ENCODE peak calls at places on chromosomes 5 and 9, in ten cellular contexts. One of them, this sample, is unnamed.

GRCh38 chr9:69971643-69972449 is 71.8 kb upstream of the MAMDC2 start:
- DNase-seq in left cardiac atrium: peak; percentile 82
- DNase-seq in occipital lobe: peak; percentile 36
- DNase-seq in HFFc6: peak; percentile 61
- DNase-seq in cardiac muscle cell: peak; percentile 62
- DNase-seq in adrenal gland: peak; percentile 62
- DNase-seq in glomerular endothelial cell: peak; percentile 31
- DNase-seq in IMR-90: peak; percentile 68
- DNase-seq in fibroblast of the aortic adventitia: peak; percentile 71
- DNase-seq in iPS-NIHi11: peak; percentile 80
- DNase-seq in this sample: peak; percentile 84

GRCh38 chr5:112737472-112738179 is at the start of gene APC:
- DNase-seq in adrenal gland: peak; percentile 96
- DNase-seq in HFFc6: peak; percentile 92
- DNase-seq in IMR-90: peak; percentile 87
- DNase-seq in cardiac muscle cell: peak; percentile 90
- DNase-seq in glomerular endothelial cell: no peak
- DNase-seq in left cardiac atrium: peak; percentile 97
- DNase-seq in occipital lobe: peak; percentile 97
- DNase-seq in iPS-NIHi11: peak; percentile 92
- DNase-seq in fibroblast of the aortic adventitia: peak; percentile 86
- DNase-seq in this sample: peak; percentile 98

GRCh38 chr5:77638763-77639451 is 394 bp upstream of the OTP start:
- DNase-seq in left cardiac atrium: no peak
- DNase-seq in occipital lobe: no peak
- DNase-seq in glomerular endothelial cell: no peak
- DNase-seq in cardiac muscle cell: peak; percentile 70
- DNase-seq in IMR-90: no peak
- DNase-seq in fibroblast of the aortic adventitia: no peak
- DNase-seq in iPS-NIHi11: peak; percentile 80
- DNase-seq in HFFc6: no peak
- DNase-seq in adrenal gland: no peak
- DNase-seq in this sample: no peak

GRCh38 chr5:141493500-141494422 is 4.9 kb downstream of the PCDHGC5 start:
- DNase-seq in IMR-90: peak; percentile 65
- DNase-seq in left cardiac atrium: peak; percentile 44
- DNase-seq in cardiac muscle cell: no peak
- DNase-seq in iPS-NIHi11: no peak
- DNase-seq in occipital lobe: no peak
- DNase-seq in glomerular endothelial cell: no peak
- DNase-seq in fibroblast of the aortic adventitia: peak; percentile 56
- DNase-seq in adrenal gland: no peak
- DNase-seq in HFFc6: peak; percentile 59
- DNase-seq in this sample: no peak

GRCh38 chr9:102867488-102867887 is 127.6 kb upstream of the CYLC2 start:
- DNase-seq in IMR-90: no peak
- DNase-seq in HFFc6: no peak
- DNase-seq in cardiac muscle cell: peak; percentile 25
- DNase-seq in glomerular endothelial cell: peak; percentile 34
- DNase-seq in adrenal gland: no peak
- DNase-seq in iPS-NIHi11: no peak
- DNase-seq in left cardiac atrium: peak; percentile 18
- DNase-seq in fibroblast of the aortic adventitia: no peak
- DNase-seq in occipital lobe: no peak
- DNase-seq in this sample: no peak

GRCh38 chr9:137314561-137315560 is 12.8 kb upstream of the NRARP start:
- DNase-seq in cardiac muscle cell: no peak
- DNase-seq in HFFc6: no peak
- DNase-seq in glomerular endothelial cell: no peak
- DNase-seq in fibroblast of the aortic adventitia: no peak
- DNase-seq in iPS-NIHi11: peak; percentile 56
- DNase-seq in occipital lobe: no peak
- DNase-seq in IMR-90: no peak
- DNase-seq in left cardiac atrium: peak; percentile 28
- DNase-seq in adrenal gland: no peak
- DNase-seq in this sample: no peak

GRCh38 chr9:81191222-81191621 is 498.1 kb downstream of the TLE1 start:
- DNase-seq in HFFc6: no peak
- DNase-seq in glomerular endothelial cell: no peak
- DNase-seq in iPS-NIHi11: no peak
- DNase-seq in cardiac muscle cell: no peak
- DNase-seq in occipital lobe: no peak
- DNase-seq in left cardiac atrium: no peak
- DNase-seq in IMR-90: peak; percentile 13
- DNase-seq in adrenal gland: no peak
- DNase-seq in fibroblast of the aortic adventitia: no peak
- DNase-seq in this sample: no peak

GRCh38 chr5:34007116-34007674 is 655 bp downstream of the AMACR start:
- DNase-seq in iPS-NIHi11: peak; percentile 20
- DNase-seq in glomerular endothelial cell: no peak
- DNase-seq in occipital lobe: no peak
- DNase-seq in fibroblast of the aortic adventitia: peak; percentile 22
- DNase-seq in left cardiac atrium: no peak
- DNase-seq in HFFc6: no peak
- DNase-seq in cardiac muscle cell: peak; percentile 20
- DNase-seq in adrenal gland: peak; percentile 33
- DNase-seq in IMR-90: no peak
- DNase-seq in this sample: no peak

GRCh38 chr5:5523066-5523505 is 100.6 kb downstream of the ICE1 start:
- DNase-seq in IMR-90: peak; percentile 35
- DNase-seq in iPS-NIHi11: no peak
- DNase-seq in HFFc6: no peak
- DNase-seq in glomerular endothelial cell: no peak
- DNase-seq in occipital lobe: no peak
- DNase-seq in fibroblast of the aortic adventitia: peak; percentile 27
- DNase-seq in left cardiac atrium: no peak
- DNase-seq in adrenal gland: no peak
- DNase-seq in cardiac muscle cell: no peak
- DNase-seq in this sample: no peak

GRCh38 chr9:818958-819357 is 22.5 kb upstream of the DMRT1 start:
- DNase-seq in adrenal gland: no peak
- DNase-seq in iPS-NIHi11: no peak
- DNase-seq in cardiac muscle cell: no peak
- DNase-seq in fibroblast of the aortic adventitia: no peak
- DNase-seq in occipital lobe: no peak
- DNase-seq in left cardiac atrium: no peak
- DNase-seq in HFFc6: no peak
- DNase-seq in IMR-90: no peak
- DNase-seq in glomerular endothelial cell: no peak
- DNase-seq in this sample: no peak

GRCh38 chr5:90606539-90606938 is 47.9 kb downstream of the ADGRV1 start:
- DNase-seq in IMR-90: no peak
- DNase-seq in left cardiac atrium: no peak
- DNase-seq in fibroblast of the aortic adventitia: no peak
- DNase-seq in glomerular endothelial cell: no peak
- DNase-seq in iPS-NIHi11: no peak
- DNase-seq in HFFc6: no peak
- DNase-seq in occipital lobe: no peak
- DNase-seq in adrenal gland: no peak
- DNase-seq in cardiac muscle cell: peak; percentile 28
- DNase-seq in this sample: no peak

GRCh38 chr5:169979871-169980270 is 424 bp downstream of the INSYN2B start:
- DNase-seq in glomerular endothelial cell: no peak
- DNase-seq in cardiac muscle cell: no peak
- DNase-seq in iPS-NIHi11: no peak
- DNase-seq in adrenal gland: no peak
- DNase-seq in occipital lobe: no peak
- DNase-seq in IMR-90: peak; percentile 28
- DNase-seq in fibroblast of the aortic adventitia: peak; percentile 40
- DNase-seq in HFFc6: no peak
- DNase-seq in left cardiac atrium: no peak
- DNase-seq in this sample: no peak

GRCh38 chr9:1759901-1760300 is 255.2 kb upstream of the SMARCA2 start:
- DNase-seq in IMR-90: no peak
- DNase-seq in iPS-NIHi11: peak; percentile 22
- DNase-seq in occipital lobe: no peak
- DNase-seq in adrenal gland: no peak
- DNase-seq in fibroblast of the aortic adventitia: no peak
- DNase-seq in left cardiac atrium: no peak
- DNase-seq in glomerular endothelial cell: no peak
- DNase-seq in cardiac muscle cell: no peak
- DNase-seq in HFFc6: no peak
- DNase-seq in this sample: no peak

GRCh38 chr9:116288658-116289057 is 135.1 kb downstream of the PAPPA start:
- DNase-seq in fibroblast of the aortic adventitia: peak; percentile 98
- DNase-seq in adrenal gland: peak; percentile 37
- DNase-seq in iPS-NIHi11: no peak
- DNase-seq in glomerular endothelial cell: no peak
- DNase-seq in cardiac muscle cell: no peak
- DNase-seq in IMR-90: peak; percentile 98
- DNase-seq in HFFc6: peak; percentile 93
- DNase-seq in left cardiac atrium: no peak
- DNase-seq in occipital lobe: no peak
- DNase-seq in this sample: no peak

GRCh38 chr5:66362021-66362420 is 217.9 kb downstream of the SREK1 start:
- DNase-seq in fibroblast of the aortic adventitia: no peak
- DNase-seq in occipital lobe: no peak
- DNase-seq in iPS-NIHi11: no peak
- DNase-seq in glomerular endothelial cell: no peak
- DNase-seq in HFFc6: no peak
- DNase-seq in adrenal gland: no peak
- DNase-seq in left cardiac atrium: no peak
- DNase-seq in IMR-90: no peak
- DNase-seq in cardiac muscle cell: no peak
- DNase-seq in this sample: no peak

GRCh38 chr9:96418920-96419690 is 935 bp upstream of the ZNF367 start:
- DNase-seq in cardiac muscle cell: peak; percentile 78
- DNase-seq in occipital lobe: peak; percentile 63
- DNase-seq in fibroblast of the aortic adventitia: peak; percentile 40
- DNase-seq in glomerular endothelial cell: no peak
- DNase-seq in IMR-90: peak; percentile 13
- DNase-seq in left cardiac atrium: peak; percentile 78
- DNase-seq in iPS-NIHi11: peak; percentile 75
- DNase-seq in adrenal gland: peak; percentile 61
- DNase-seq in HFFc6: peak; percentile 33
- DNase-seq in this sample: peak; percentile 72

GRCh38 chr5:43066231-43066798 is 26.2 kb upstream of the ANXA2R start:
- DNase-seq in cardiac muscle cell: peak; percentile 85
- DNase-seq in IMR-90: peak; percentile 69
- DNase-seq in glomerular endothelial cell: no peak
- DNase-seq in left cardiac atrium: peak; percentile 80
- DNase-seq in occipital lobe: peak; percentile 74
- DNase-seq in adrenal gland: peak; percentile 82
- DNase-seq in fibroblast of the aortic adventitia: peak; percentile 73
- DNase-seq in iPS-NIHi11: peak; percentile 52
- DNase-seq in HFFc6: peak; percentile 31
- DNase-seq in this sample: peak; percentile 76